ENCODE peak calls at places on chromosomes 5 and 9, in nine cellular contexts. X is left kidney; A is GM10248; W is choroid plexus epithelial cell; D is ACHN; T is fibroblast of the aortic adventitia; F is PC-9; B is RPMI8226; C is CD8-positive, alpha-beta memory T cell. J is an unnamed sample.

GRCh38 chr9:74770508-74771261 is 117.0 kb downstream of the TRPM6 start:
- DNase-seq in X (peak; percentile 26), A (peak; percentile 44), W (peak; percentile 37), D (peak; percentile 4), T (no peak), F (no peak), B (peak; percentile 47), C (no peak), J (no peak)

GRCh38 chr9:94554439-94555331 is at the start of gene PCAT7:
- DNase-seq in X (peak; percentile 23), A (peak; percentile 52), W (peak; percentile 39), D (peak; percentile 73), T (peak; percentile 32), F (peak; percentile 78), B (peak; percentile 69), C (no peak), J (peak; percentile 11)

GRCh38 chr5:142551242-142552067 is 134.4 kb downstream of the FGF1 start:
- DNase-seq in X (peak; percentile 66), A (no peak), W (peak; percentile 23), D (no peak), T (no peak), F (no peak), B (no peak), C (no peak), J (peak; percentile 13)

GRCh38 chr5:29134418-29134817 is 2059.1 kb upstream of the CDH6 start:
- DNase-seq in X (no peak), A (no peak), W (no peak), D (no peak), T (no peak), F (no peak), B (no peak), C (no peak), J (no peak)

GRCh38 chr9:91465420-91465819 is 41.8 kb upstream of the NFIL3 start:
- DNase-seq in X (no peak), A (no peak), W (no peak), D (no peak), T (peak; percentile 69), F (peak; percentile 51), B (no peak), C (no peak), J (peak; percentile 71)

GRCh38 chr5:178305801-178306200 is 73.2 kb upstream of the PHYKPL start:
- DNase-seq in X (no peak), A (no peak), W (no peak), D (no peak), T (no peak), F (no peak), B (no peak), C (no peak), J (no peak)

GRCh38 chr5:1800470-1801060 is 642 bp upstream of the NDUFS6 start:
- DNase-seq in X (peak; percentile 48), A (no peak), W (peak; percentile 45), D (no peak), T (peak; percentile 23), F (no peak), B (peak; percentile 57), C (peak; percentile 30), J (no peak)

GRCh38 chr5:142014911-142015584 is 2.2 kb upstream of the GNPDA1 start:
- DNase-seq in X (peak; percentile 74), A (peak; percentile 58), W (peak; percentile 75), D (peak; percentile 66), T (peak; percentile 68), F (peak; percentile 90), B (peak; percentile 84), C (no peak), J (peak; percentile 61)

GRCh38 chr9:71909887-71910601 is 949 bp downstream of the ABHD17B start:
- DNase-seq in X (peak; percentile 86), A (peak; percentile 36), W (peak; percentile 37), D (peak; percentile 42), T (peak; percentile 29), F (no peak), B (no peak), C (peak; percentile 15), J (peak; percentile 9)

GRCh38 chr5:134139891-134140469 is 25.5 kb downstream of the TCF7 start:
- DNase-seq in X (no peak), A (no peak), W (no peak), D (no peak), T (no peak), F (no peak), B (no peak), C (no peak), J (no peak)

GRCh38 chr5:175464414-175465233 is 13.7 kb upstream of the SFXN1 start:
- DNase-seq in X (peak; percentile 86), A (peak; percentile 60), W (peak; percentile 61), D (peak; percentile 53), T (peak; percentile 39), F (no peak), B (peak; percentile 72), C (no peak), J (peak; percentile 23)

GRCh38 chr9:118652935-118653334 is 716.3 kb downstream of the BRINP1 start:
- DNase-seq in X (no peak), A (no peak), W (no peak), D (peak; percentile 13), T (no peak), F (no peak), B (no peak), C (no peak), J (no peak)

GRCh38 chr9:136482046-136482792 is 621 bp downstream of the SEC16A start:
- DNase-seq in X (peak; percentile 53), A (no peak), W (peak; percentile 60), D (peak; percentile 34), T (peak; percentile 51), F (no peak), B (peak; percentile 39), C (peak; percentile 10), J (peak; percentile 26)